ENCODE peak calls at places on chromosome 7, in six cellular contexts. One of them, this sample, is unnamed.
A peak's percentile ranks its signal among the peaks of the same experiment; 100 is the strongest.

GRCh38 chr7:70374772-70375533 is 757.0 kb upstream of the GALNT17 start:
- DNase-seq in cardiac fibroblast: no peak
- DNase-seq in skeletal muscle cell: no peak
- DNase-seq in fibroblast of lung: peak; percentile 43
- DNase-seq in adrenal gland: no peak
- DNase-seq in lower lobe of right lung: no peak
- DNase-seq in this sample: no peak

GRCh38 chr7:68684246-68684850 is 913.9 kb upstream of the AUTS2 start:
- DNase-seq in cardiac fibroblast: peak; percentile 24
- DNase-seq in skeletal muscle cell: no peak
- DNase-seq in fibroblast of lung: peak; percentile 86
- DNase-seq in adrenal gland: no peak
- DNase-seq in lower lobe of right lung: no peak
- DNase-seq in this sample: no peak

GRCh38 chr7:55641811-55642210 is 69.5 kb upstream of the VOPP1 start:
- DNase-seq in cardiac fibroblast: no peak
- DNase-seq in skeletal muscle cell: no peak
- DNase-seq in fibroblast of lung: no peak
- DNase-seq in adrenal gland: no peak
- DNase-seq in lower lobe of right lung: no peak
- DNase-seq in this sample: no peak

GRCh38 chr7:80827238-80827633 is 91.6 kb downstream of the SEMA3C start:
- DNase-seq in cardiac fibroblast: peak; percentile 65
- DNase-seq in skeletal muscle cell: no peak
- DNase-seq in fibroblast of lung: no peak
- DNase-seq in adrenal gland: no peak
- DNase-seq in lower lobe of right lung: no peak
- DNase-seq in this sample: no peak

GRCh38 chr7:73899731-73900142 is 38.8 kb downstream of the TMEM270 start:
- DNase-seq in cardiac fibroblast: peak; percentile 57
- DNase-seq in skeletal muscle cell: peak; percentile 66
- DNase-seq in fibroblast of lung: peak; percentile 87
- DNase-seq in adrenal gland: peak; percentile 55
- DNase-seq in lower lobe of right lung: no peak
- DNase-seq in this sample: peak; percentile 48

GRCh38 chr7:65812281-65812680 is 60.6 kb upstream of the VKORC1L1 start:
- DNase-seq in cardiac fibroblast: peak; percentile 23
- DNase-seq in skeletal muscle cell: peak; percentile 22
- DNase-seq in fibroblast of lung: peak; percentile 52
- DNase-seq in adrenal gland: no peak
- DNase-seq in lower lobe of right lung: no peak
- DNase-seq in this sample: no peak

GRCh38 chr7:79352323-79352722 is 101.1 kb downstream of the MAGI2 start:
- DNase-seq in cardiac fibroblast: peak; percentile 4
- DNase-seq in skeletal muscle cell: no peak
- DNase-seq in fibroblast of lung: no peak
- DNase-seq in adrenal gland: no peak
- DNase-seq in lower lobe of right lung: no peak
- DNase-seq in this sample: no peak

GRCh38 chr7:100159099-100159623 is 638 bp upstream of the TRAPPC14 start:
- DNase-seq in cardiac fibroblast: no peak
- DNase-seq in skeletal muscle cell: no peak
- DNase-seq in fibroblast of lung: no peak
- DNase-seq in adrenal gland: no peak
- DNase-seq in lower lobe of right lung: no peak
- DNase-seq in this sample: no peak

GRCh38 chr7:10076661-10077300 is 896.9 kb upstream of the PHF14 start:
- DNase-seq in cardiac fibroblast: no peak
- DNase-seq in skeletal muscle cell: no peak
- DNase-seq in fibroblast of lung: peak; percentile 6
- DNase-seq in adrenal gland: no peak
- DNase-seq in lower lobe of right lung: peak; percentile 50
- DNase-seq in this sample: no peak

GRCh38 chr7:28623863-28624262 is 211.5 kb downstream of the CREB5 start:
- DNase-seq in cardiac fibroblast: no peak
- DNase-seq in skeletal muscle cell: no peak
- DNase-seq in fibroblast of lung: no peak
- DNase-seq in adrenal gland: no peak
- DNase-seq in lower lobe of right lung: no peak
- DNase-seq in this sample: no peak

GRCh38 chr7:4714161-4714700 is 32.1 kb downstream of the FOXK1 start:
- DNase-seq in cardiac fibroblast: no peak
- DNase-seq in skeletal muscle cell: no peak
- DNase-seq in fibroblast of lung: no peak
- DNase-seq in adrenal gland: no peak
- DNase-seq in lower lobe of right lung: no peak
- DNase-seq in this sample: no peak

GRCh38 chr7:110358028-110358427 is 732.9 kb upstream of the LRRN3 start:
- DNase-seq in cardiac fibroblast: no peak
- DNase-seq in skeletal muscle cell: no peak
- DNase-seq in fibroblast of lung: peak; percentile 51
- DNase-seq in adrenal gland: no peak
- DNase-seq in lower lobe of right lung: no peak
- DNase-seq in this sample: no peak

GRCh38 chr7:5362466-5362865 is 61.2 kb downstream of the TNRC18 start:
- DNase-seq in cardiac fibroblast: no peak
- DNase-seq in skeletal muscle cell: no peak
- DNase-seq in fibroblast of lung: no peak
- DNase-seq in adrenal gland: no peak
- DNase-seq in lower lobe of right lung: no peak
- DNase-seq in this sample: no peak

GRCh38 chr7:37391791-37392672 is 56.6 kb downstream of the ELMO1 start:
- DNase-seq in cardiac fibroblast: no peak
- DNase-seq in skeletal muscle cell: no peak
- DNase-seq in fibroblast of lung: no peak
- DNase-seq in adrenal gland: no peak
- DNase-seq in lower lobe of right lung: no peak
- DNase-seq in this sample: no peak

GRCh38 chr7:139648941-139649425 is 125.5 kb downstream of the CLEC2L start:
- DNase-seq in cardiac fibroblast: no peak
- DNase-seq in skeletal muscle cell: no peak
- DNase-seq in fibroblast of lung: no peak
- DNase-seq in adrenal gland: peak; percentile 43
- DNase-seq in lower lobe of right lung: peak; percentile 64
- DNase-seq in this sample: no peak

GRCh38 chr7:151592868-151593486 is 73.3 kb upstream of the RHEB start:
- DNase-seq in cardiac fibroblast: peak; percentile 95
- DNase-seq in skeletal muscle cell: peak; percentile 81
- DNase-seq in fibroblast of lung: peak; percentile 99
- DNase-seq in adrenal gland: peak; percentile 41
- DNase-seq in lower lobe of right lung: no peak
- DNase-seq in this sample: no peak

GRCh38 chr7:27897001-27897400 is 157.0 kb downstream of the TAX1BP1 start:
- DNase-seq in cardiac fibroblast: no peak
- DNase-seq in skeletal muscle cell: no peak
- DNase-seq in fibroblast of lung: peak; percentile 40
- DNase-seq in adrenal gland: no peak
- DNase-seq in lower lobe of right lung: peak; percentile 56
- DNase-seq in this sample: no peak

GRCh38 chr7:27110163-27110976 is 7.9 kb upstream of the HOXA2 start:
- DNase-seq in cardiac fibroblast: peak; percentile 64
- DNase-seq in skeletal muscle cell: no peak
- DNase-seq in fibroblast of lung: peak; percentile 98
- DNase-seq in adrenal gland: no peak
- DNase-seq in lower lobe of right lung: peak; percentile 49
- DNase-seq in this sample: peak; percentile 95

GRCh38 chr7:150997075-150997511 is 6.3 kb downstream of the NOS3 start:
- DNase-seq in cardiac fibroblast: no peak
- DNase-seq in skeletal muscle cell: no peak
- DNase-seq in fibroblast of lung: no peak
- DNase-seq in adrenal gland: no peak
- DNase-seq in lower lobe of right lung: no peak
- DNase-seq in this sample: peak; percentile 66

GRCh38 chr7:72309476-72309875 is 102.7 kb downstream of the CALN1 start:
- DNase-seq in cardiac fibroblast: no peak
- DNase-seq in skeletal muscle cell: no peak
- DNase-seq in fibroblast of lung: no peak
- DNase-seq in adrenal gland: peak; percentile 64
- DNase-seq in lower lobe of right lung: no peak
- DNase-seq in this sample: no peak

GRCh38 chr7:92178928-92179373 is at the start of gene LRRD1:
- DNase-seq in cardiac fibroblast: peak; percentile 89
- DNase-seq in skeletal muscle cell: peak; percentile 31
- DNase-seq in fibroblast of lung: peak; percentile 82
- DNase-seq in adrenal gland: peak; percentile 84
- DNase-seq in lower lobe of right lung: peak; percentile 94
- DNase-seq in this sample: peak; percentile 95

DNA sequence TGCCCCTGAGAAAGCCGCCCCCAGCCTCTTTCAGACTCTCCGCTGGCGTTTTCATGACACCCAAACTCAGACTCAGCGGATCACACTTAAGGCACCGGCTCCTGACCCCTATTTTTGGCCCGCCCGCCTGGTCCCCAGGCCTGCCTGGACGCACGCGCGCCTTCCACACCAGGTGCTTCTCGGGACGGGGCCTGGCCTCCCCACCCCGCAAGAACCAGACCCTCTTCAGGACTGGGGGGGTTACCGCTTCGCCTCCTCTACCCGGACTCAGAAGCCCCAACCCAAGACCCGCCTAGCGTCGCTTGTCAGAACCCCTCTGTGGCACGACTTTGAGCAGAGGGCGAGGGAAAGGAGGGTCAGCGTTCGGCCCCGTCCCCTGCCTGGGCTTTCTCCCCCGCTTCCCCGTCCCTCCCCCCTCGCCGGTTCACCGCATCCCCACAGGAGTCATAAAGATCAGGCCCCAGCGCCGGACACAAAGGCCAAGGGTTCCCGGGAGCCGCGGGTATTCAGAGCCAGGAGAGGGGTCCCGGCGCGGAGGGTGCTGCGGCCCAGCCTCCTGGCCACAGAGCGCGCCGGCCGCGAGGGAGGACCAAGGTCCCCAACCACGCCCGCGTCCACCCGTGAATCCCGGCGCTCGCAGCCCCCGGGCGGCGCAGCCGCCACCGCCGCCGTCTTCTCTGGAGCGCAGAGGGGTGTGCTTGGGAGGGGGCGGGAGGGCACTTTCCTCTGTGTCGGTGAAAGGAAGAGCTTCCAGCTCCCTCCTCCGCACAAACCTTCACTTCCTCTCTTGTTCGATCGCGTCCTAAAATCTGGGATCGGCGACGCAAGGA is 351.9 kb downstream of the DNAJB6 start:
- DNase-seq in cardiac fibroblast: no peak
- DNase-seq in skeletal muscle cell: no peak
- DNase-seq in fibroblast of lung: no peak
- DNase-seq in adrenal gland: peak; percentile 11
- DNase-seq in lower lobe of right lung: no peak
- DNase-seq in this sample: peak; percentile 49
- H3K4me3 ChIP-seq in cardiac fibroblast: no peak overlapping the region
- H3K4me3 ChIP-seq in skeletal muscle cell: no peak overlapping the region
- H3K4me3 ChIP-seq in fibroblast of lung: no peak overlapping the region
- H3K4me3 ChIP-seq in adrenal gland: no peak overlapping the region
- H3K4me3 ChIP-seq in lower lobe of right lung: no peak overlapping the region
- H3K4me3 ChIP-seq in this sample: no peak overlapping the region

GRCh38 chr7:112515989-112516388 is 35.2 kb downstream of the LSMEM1 start:
- DNase-seq in cardiac fibroblast: no peak
- DNase-seq in skeletal muscle cell: no peak
- DNase-seq in fibroblast of lung: no peak
- DNase-seq in adrenal gland: no peak
- DNase-seq in lower lobe of right lung: no peak
- DNase-seq in this sample: no peak
- H3K4me3 ChIP-seq in cardiac fibroblast: no peak overlapping the region
- H3K4me3 ChIP-seq in skeletal muscle cell: no peak overlapping the region
- H3K4me3 ChIP-seq in fibroblast of lung: no peak overlapping the region
- H3K4me3 ChIP-seq in adrenal gland: no peak overlapping the region
- H3K4me3 ChIP-seq in lower lobe of right lung: no peak overlapping the region
- H3K4me3 ChIP-seq in this sample: no peak overlapping the region

DNA sequence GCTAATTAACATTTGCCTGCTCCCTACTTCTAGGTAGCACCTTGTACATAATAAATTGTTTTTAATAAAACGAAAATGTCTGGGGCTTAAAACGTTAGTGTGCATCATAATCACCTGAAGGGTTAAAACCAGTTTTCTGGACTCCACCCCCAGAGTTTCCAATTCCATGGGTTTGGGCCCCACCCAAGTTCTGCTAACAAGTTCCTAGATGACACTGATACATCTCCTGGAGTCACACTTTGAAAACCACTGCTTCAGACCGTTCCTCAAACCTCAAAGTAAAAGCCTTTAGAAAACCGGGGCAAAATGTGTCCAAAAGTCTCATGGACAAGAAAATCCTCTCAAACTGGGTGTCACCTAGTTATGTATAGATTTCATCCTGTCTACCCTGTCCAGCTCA is 9.3 kb downstream of the OSBPL3 start:
- DNase-seq in cardiac fibroblast: no peak
- DNase-seq in skeletal muscle cell: no peak
- DNase-seq in fibroblast of lung: peak; percentile 83
- DNase-seq in adrenal gland: no peak
- DNase-seq in lower lobe of right lung: no peak
- DNase-seq in this sample: no peak
- H3K4me3 ChIP-seq in cardiac fibroblast: no peak overlapping the region
- H3K4me3 ChIP-seq in skeletal muscle cell: no peak overlapping the region
- H3K4me3 ChIP-seq in fibroblast of lung: no peak overlapping the region
- H3K4me3 ChIP-seq in adrenal gland: no peak overlapping the region
- H3K4me3 ChIP-seq in lower lobe of right lung: no peak overlapping the region
- H3K4me3 ChIP-seq in this sample: no peak overlapping the region

GRCh38 chr7:137846588-137847417 is at the start of gene DGKI:
- DNase-seq in cardiac fibroblast: no peak
- DNase-seq in skeletal muscle cell: no peak
- DNase-seq in fibroblast of lung: peak; percentile 33
- DNase-seq in adrenal gland: no peak
- DNase-seq in lower lobe of right lung: peak; percentile 37
- DNase-seq in this sample: peak; percentile 76
- H3K4me3 ChIP-seq in cardiac fibroblast: peak within 1 kb of the TSS; percentile 51
- H3K4me3 ChIP-seq in skeletal muscle cell: peak within 1 kb of the TSS; percentile 59
- H3K4me3 ChIP-seq in fibroblast of lung: peak within 1 kb of the TSS; percentile 34
- H3K4me3 ChIP-seq in adrenal gland: no peak within 1 kb of the TSS
- H3K4me3 ChIP-seq in lower lobe of right lung: peak within 1 kb of the TSS; percentile 33
- H3K4me3 ChIP-seq in this sample: peak within 1 kb of the TSS; percentile 39

GRCh38 chr7:157494506-157495176 is 157.8 kb downstream of the DNAJB6 start:
- DNase-seq in cardiac fibroblast: no peak
- DNase-seq in skeletal muscle cell: no peak
- DNase-seq in fibroblast of lung: no peak
- DNase-seq in adrenal gland: no peak
- DNase-seq in lower lobe of right lung: no peak
- DNase-seq in this sample: no peak

GRCh38 chr7:157495177-157495553 is 158.4 kb downstream of the DNAJB6 start:
- DNase-seq in cardiac fibroblast: no peak
- DNase-seq in skeletal muscle cell: no peak
- DNase-seq in fibroblast of lung: no peak
- DNase-seq in adrenal gland: no peak
- DNase-seq in lower lobe of right lung: no peak
- DNase-seq in this sample: no peak

GRCh38 chr7:157496426-157497275 is 159.8 kb downstream of the DNAJB6 start:
- DNase-seq in cardiac fibroblast: no peak
- DNase-seq in skeletal muscle cell: no peak
- DNase-seq in fibroblast of lung: no peak
- DNase-seq in adrenal gland: no peak
- DNase-seq in lower lobe of right lung: no peak
- DNase-seq in this sample: no peak

GRCh38 chr7:157497367-157497743 is 160.6 kb downstream of the DNAJB6 start:
- DNase-seq in cardiac fibroblast: no peak
- DNase-seq in skeletal muscle cell: no peak
- DNase-seq in fibroblast of lung: no peak
- DNase-seq in adrenal gland: no peak
- DNase-seq in lower lobe of right lung: no peak
- DNase-seq in this sample: no peak

DNA sequence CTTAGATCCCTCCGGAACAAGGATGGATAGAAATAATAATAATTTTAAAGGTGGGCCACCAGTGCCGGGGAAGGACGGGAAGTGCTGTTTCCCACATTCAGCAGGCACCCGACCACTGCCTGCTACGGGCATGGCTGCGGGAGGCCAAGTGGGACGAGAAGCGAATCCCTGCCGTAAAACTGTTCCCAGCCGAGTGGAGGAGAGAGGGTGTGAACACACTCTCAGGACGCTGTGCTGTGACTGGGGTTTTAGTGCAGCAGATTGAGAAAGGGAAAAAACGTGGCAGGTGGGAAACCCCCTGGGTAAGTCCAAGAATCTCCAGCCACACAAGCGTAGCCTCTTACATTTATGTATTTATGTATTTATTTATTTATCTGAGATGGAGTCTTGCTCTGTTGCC is 158.8 kb downstream of the DNAJB6 start:
- DNase-seq in cardiac fibroblast: no peak
- DNase-seq in skeletal muscle cell: no peak
- DNase-seq in fibroblast of lung: no peak
- DNase-seq in adrenal gland: no peak
- DNase-seq in lower lobe of right lung: no peak
- DNase-seq in this sample: no peak
- H3K4me3 ChIP-seq in cardiac fibroblast: no peak overlapping the region
- H3K4me3 ChIP-seq in skeletal muscle cell: no peak overlapping the region
- H3K4me3 ChIP-seq in fibroblast of lung: no peak overlapping the region
- H3K4me3 ChIP-seq in adrenal gland: no peak overlapping the region
- H3K4me3 ChIP-seq in lower lobe of right lung: no peak overlapping the region
- H3K4me3 ChIP-seq in this sample: no peak overlapping the region